ENCODE peak calls at places on chromosomes 6 and 20, in eight cellular contexts. J, Y, A, P, C, I, Z and F are unnamed samples.

GRCh38 chr20:856361-856775 is 22.9 kb downstream of the FAM110A start:
- DNase-seq in J (no peak), Y (no peak), A (no peak), P (no peak), C (no peak), I (no peak), Z (no peak), F (peak; percentile 81)

GRCh38 chr6:142984386-142984785 is 39.4 kb upstream of the HIVEP2 start:
- DNase-seq in J (no peak), Y (no peak), A (no peak), P (no peak), C (no peak), I (no peak), Z (no peak), F (no peak)

GRCh38 chr6:111804627-111805235 is 68.5 kb downstream of the FYN start:
- DNase-seq in J (no peak), Y (no peak), A (no peak), P (peak; percentile 34), C (no peak), I (no peak), Z (peak; percentile 43), F (peak; percentile 94)

GRCh38 chr6:143332153-143332845 is 118.2 kb downstream of the ADAT2 start:
- DNase-seq in J (no peak), Y (no peak), A (no peak), P (no peak), C (no peak), I (no peak), Z (no peak), F (no peak)

GRCh38 chr6:140670013-140670412 is 1295.6 kb upstream of the CITED2 start:
- DNase-seq in J (no peak), Y (no peak), A (no peak), P (no peak), C (no peak), I (no peak), Z (no peak), F (no peak)

GRCh38 chr6:114342086-114342825 is 567 bp downstream of the HS3ST5 start:
- DNase-seq in J (no peak), Y (no peak), A (peak; percentile 59), P (peak; percentile 34), C (peak; percentile 55), I (peak; percentile 21), Z (peak; percentile 32), F (peak; percentile 6)

GRCh38 chr6:7045746-7046145 is 62.0 kb upstream of the RREB1 start:
- DNase-seq in J (no peak), Y (no peak), A (no peak), P (no peak), C (no peak), I (no peak), Z (no peak), F (no peak)

GRCh38 chr20:19786311-19786710 is 28.3 kb downstream of the RIN2 start:
- DNase-seq in J (peak; percentile 80), Y (peak; percentile 59), A (peak; percentile 27), P (no peak), C (no peak), I (no peak), Z (no peak), F (no peak)

GRCh38 chr20:6906871-6907270 is 139.4 kb downstream of the BMP2 start:
- DNase-seq in J (no peak), Y (no peak), A (no peak), P (no peak), C (no peak), I (no peak), Z (no peak), F (no peak)

GRCh38 chr20:37345339-37346231 is at the start of gene SRC:
- DNase-seq in J (peak; percentile 84), Y (peak; percentile 85), A (peak; percentile 79), P (peak; percentile 84), C (peak; percentile 80), I (peak; percentile 84), Z (peak; percentile 87), F (peak; percentile 40)

GRCh38 chr6:33700391-33701050 is 11.0 kb downstream of the UQCC2 start:
- DNase-seq in J (peak; percentile 75), Y (no peak), A (peak; percentile 86), P (peak; percentile 80), C (peak; percentile 61), I (peak; percentile 85), Z (peak; percentile 71), F (peak; percentile 86)

GRCh38 chr20:62352402-62353288 is 14.5 kb downstream of the LAMA5 start:
- DNase-seq in J (peak; percentile 96), Y (peak; percentile 88), A (no peak), P (no peak), C (no peak), I (peak; percentile 85), Z (no peak), F (no peak)

GRCh38 chr20:63744158-63744557 is 4.6 kb downstream of the SLC2A4RG start:
- DNase-seq in J (no peak), Y (no peak), A (no peak), P (no peak), C (no peak), I (no peak), Z (no peak), F (no peak)

GRCh38 chr6:46687619-46688097 is at the start of gene TDRD6:
- DNase-seq in J (no peak), Y (no peak), A (no peak), P (peak; percentile 17), C (no peak), I (peak; percentile 73), Z (no peak), F (no peak)

GRCh38 chr6:35388023-35388422 is 45.7 kb downstream of the PPARD start:
- DNase-seq in J (no peak), Y (no peak), A (no peak), P (peak; percentile 33), C (no peak), I (no peak), Z (no peak), F (no peak)
- TF ChIP-seq CTCF in J (no peak), Y (no peak), A (no peak), P (no peak), C (no peak), I (no peak), Z (no peak), F (no peak)

GRCh38 chr6:43181942-43182860 is at the start of gene CUL9:
- DNase-seq in J (peak; percentile 90), Y (peak; percentile 87), A (peak; percentile 77), P (peak; percentile 94), C (peak; percentile 56), I (peak; percentile 92), Z (peak; percentile 91), F (peak; percentile 86)
- TF ChIP-seq CTCF in J (no peak), Y (no peak), A (no peak), P (peak; percentile 4), C (no peak), I (no peak), Z (no peak), F (no peak)

DNA sequence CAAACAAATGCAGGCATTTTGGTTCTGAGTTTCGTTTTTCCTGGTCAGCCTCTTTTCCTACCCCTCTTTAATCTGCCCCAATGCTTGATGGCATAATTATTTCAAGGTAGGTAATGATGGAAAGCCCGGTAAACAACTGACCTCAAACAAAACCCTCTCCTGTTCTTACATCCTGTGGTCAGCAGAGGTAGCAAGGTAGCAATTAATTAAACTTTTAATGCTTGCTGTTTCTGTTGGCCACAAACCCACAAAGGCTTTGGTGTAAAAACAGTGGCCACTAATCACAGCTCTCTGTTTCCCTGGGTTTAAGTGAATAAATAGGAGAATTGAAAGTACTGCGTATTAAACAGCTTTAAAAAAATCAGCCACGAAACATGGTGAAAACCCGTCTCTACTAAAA is 261.5 kb upstream of the SOX4 start:
- DNase-seq in J (no peak), Y (no peak), A (no peak), P (no peak), C (no peak), I (no peak), Z (no peak), F (no peak)
- TF ChIP-seq CTCF in J (no peak), Y (no peak), A (no peak), P (no peak), C (no peak), I (no peak), Z (no peak), F (no peak)

GRCh38 chr6:41545174-41545702 is 943 bp upstream of the FOXP4 start:
- DNase-seq in J (no peak), Y (no peak), A (no peak), P (no peak), C (no peak), I (no peak), Z (no peak), F (no peak)

GRCh38 chr6:41547799-41548097 is 1.6 kb downstream of the FOXP4 start:
- DNase-seq in J (no peak), Y (no peak), A (no peak), P (no peak), C (no peak), I (no peak), Z (no peak), F (no peak)

GRCh38 chr6:41546475-41546865 is 289 bp downstream of the FOXP4 start:
- DNase-seq in J (no peak), Y (no peak), A (no peak), P (no peak), C (no peak), I (no peak), Z (no peak), F (peak; percentile 43)

GRCh38 chr6:41546866-41547798 is 951 bp downstream of the FOXP4 start:
- DNase-seq in J (peak; percentile 45), Y (peak; percentile 42), A (no peak), P (peak; percentile 57), C (peak; percentile 58), I (peak; percentile 32), Z (peak; percentile 61), F (peak; percentile 52)

GRCh38 chr6:41545703-41546474 is at the start of gene FOXP4:
- DNase-seq in J (peak; percentile 93), Y (peak; percentile 90), A (peak; percentile 89), P (peak; percentile 90), C (peak; percentile 84), I (peak; percentile 96), Z (peak; percentile 93), F (peak; percentile 91)
- TF ChIP-seq CTCF in J (no peak), Y (no peak), A (no peak), P (no peak), C (no peak), I (no peak), Z (no peak), F (no peak)

GRCh38 chr20:45306431-45306982 is at the start of gene RBPJL:
- DNase-seq in J (no peak), Y (no peak), A (peak; percentile 79), P (peak; percentile 71), C (peak; percentile 62), I (peak; percentile 38), Z (peak; percentile 70), F (peak; percentile 55)
- TF ChIP-seq CTCF in J (peak; percentile 72), Y (peak; percentile 75), A (peak; percentile 99), P (peak; percentile 58), C (peak; percentile 95), I (peak; percentile 62), Z (peak; percentile 78), F (peak; percentile 99)